ENCODE peak calls at places on chromosome 18, in eight cellular contexts. H, J, Z, N, F, R, T and A are unnamed samples.

GRCh38 chr18:66138642-66139041 is 387.8 kb downstream of the CDH7 start:
- DNase-seq in H (no peak), J (no peak), T (no peak), N (no peak), R (no peak), F (no peak), Z (no peak), A (no peak)

GRCh38 chr18:48866028-48866733 is 84.6 kb downstream of the SMAD7 start:
- DNase-seq in Z (no peak), N (no peak), J (peak), R (no peak), H (no peak), F (peak), T (no peak), A (no peak)

GRCh38 chr18:75230210-75231052 is 19.8 kb downstream of the TSHZ1 start:
- DNase-seq in R (no peak), N (no peak), F (no peak), J (no peak), Z (no peak), T (no peak), H (no peak), A (no peak)

GRCh38 chr18:24212939-24213338 is 74.1 kb downstream of the CABYR start:
- DNase-seq in Z (no peak), T (no peak), H (no peak), J (no peak), R (no peak), N (peak), F (no peak), A (no peak)

GRCh38 chr18:76363451-76364120 is 131.5 kb downstream of the ZNF516 start:
- DNase-seq in Z (no peak), N (no peak), J (no peak), F (no peak), R (no peak), H (no peak), T (no peak), A (no peak)

GRCh38 chr18:61823595-61823994 is 69.2 kb downstream of the RNF152 start:
- DNase-seq in T (no peak), F (no peak), H (no peak), N (no peak), J (no peak), Z (no peak), R (no peak), A (no peak)

GRCh38 chr18:34399892-34400291 is 175.2 kb upstream of the NOL4 start:
- DNase-seq in J (no peak), N (no peak), R (no peak), T (no peak), Z (no peak), F (no peak), H (no peak), A (no peak)

GRCh38 chr18:63181706-63182105 is 137.9 kb downstream of the BCL2 start:
- DNase-seq in N (no peak), T (no peak), J (no peak), R (no peak), H (no peak), Z (no peak), F (no peak), A (no peak)

GRCh38 chr18:57923606-57924005 is 120.4 kb upstream of the NEDD4L start:
- DNase-seq in N (no peak), T (no peak), R (no peak), F (no peak), J (no peak), H (no peak), Z (no peak), A (no peak)

GRCh38 chr18:12946549-12947354 is 1.1 kb upstream of the SEH1L start:
- DNase-seq in F (no peak), J (no peak), H (no peak), R (no peak), Z (peak), N (peak), T (peak), A (peak)

GRCh38 chr18:45764000-45764686 is 40.2 kb downstream of the SLC14A1 start:
- DNase-seq in N (peak), F (no peak), Z (no peak), T (no peak), R (no peak), H (no peak), J (no peak), A (no peak)